ENCODE peak calls at places on chromosomes 4 and X, in ten cellular contexts. One of them, this sample, is unnamed.

GRCh38 chrX:129773649-129774458 is 5.9 kb upstream of the SASH3 start:
- DNase-seq in NCI-H2029: no peak
- DNase-seq in Kasumi-1: no peak
- DNase-seq in A172: no peak
- DNase-seq in lung microvascular endothelial cell: no peak
- DNase-seq in WERI-Rb-1: no peak
- DNase-seq in CD8-positive, alpha-beta T cell: no peak
- DNase-seq in GM23338: no peak
- DNase-seq in posterior cingulate gyrus: no peak
- DNase-seq in NB4: peak
- DNase-seq in this sample: no peak

GRCh38 chr4:102665527-102665926 is 95.2 kb downstream of the MANBA start:
- DNase-seq in NCI-H2029: no peak
- DNase-seq in CD8-positive, alpha-beta T cell: no peak
- DNase-seq in GM23338: no peak
- DNase-seq in WERI-Rb-1: no peak
- DNase-seq in NB4: no peak
- DNase-seq in posterior cingulate gyrus: no peak
- DNase-seq in A172: no peak
- DNase-seq in lung microvascular endothelial cell: no peak
- DNase-seq in Kasumi-1: no peak
- DNase-seq in this sample: no peak

GRCh38 chrX:67543818-67544217 is at the start of gene AR:
- DNase-seq in lung microvascular endothelial cell: peak
- DNase-seq in Kasumi-1: peak
- DNase-seq in A172: peak
- DNase-seq in NB4: no peak
- DNase-seq in WERI-Rb-1: no peak
- DNase-seq in posterior cingulate gyrus: peak
- DNase-seq in GM23338: peak
- DNase-seq in NCI-H2029: no peak
- DNase-seq in CD8-positive, alpha-beta T cell: no peak
- DNase-seq in this sample: no peak

GRCh38 chr4:7425591-7426468 is 8.9 kb downstream of the PSAPL1 start:
- DNase-seq in NB4: no peak
- DNase-seq in WERI-Rb-1: peak
- DNase-seq in posterior cingulate gyrus: no peak
- DNase-seq in CD8-positive, alpha-beta T cell: no peak
- DNase-seq in NCI-H2029: no peak
- DNase-seq in GM23338: no peak
- DNase-seq in A172: no peak
- DNase-seq in lung microvascular endothelial cell: no peak
- DNase-seq in Kasumi-1: no peak
- DNase-seq in this sample: no peak

GRCh38 chr4:156662921-156663320 is 308.7 kb downstream of the PDGFC start:
- DNase-seq in A172: no peak
- DNase-seq in posterior cingulate gyrus: no peak
- DNase-seq in lung microvascular endothelial cell: no peak
- DNase-seq in GM23338: no peak
- DNase-seq in Kasumi-1: no peak
- DNase-seq in NB4: no peak
- DNase-seq in WERI-Rb-1: no peak
- DNase-seq in NCI-H2029: no peak
- DNase-seq in CD8-positive, alpha-beta T cell: no peak
- DNase-seq in this sample: no peak

GRCh38 chr4:66252291-66252690 is 582.0 kb upstream of the EPHA5 start:
- DNase-seq in lung microvascular endothelial cell: peak
- DNase-seq in Kasumi-1: peak
- DNase-seq in WERI-Rb-1: no peak
- DNase-seq in A172: no peak
- DNase-seq in NCI-H2029: no peak
- DNase-seq in posterior cingulate gyrus: no peak
- DNase-seq in NB4: no peak
- DNase-seq in CD8-positive, alpha-beta T cell: no peak
- DNase-seq in GM23338: no peak
- DNase-seq in this sample: no peak

GRCh38 chr4:8571702-8572685 is 8.2 kb upstream of the GPR78 start:
- DNase-seq in posterior cingulate gyrus: no peak
- DNase-seq in lung microvascular endothelial cell: no peak
- DNase-seq in Kasumi-1: no peak
- DNase-seq in NB4: no peak
- DNase-seq in A172: peak
- DNase-seq in CD8-positive, alpha-beta T cell: no peak
- DNase-seq in GM23338: no peak
- DNase-seq in WERI-Rb-1: no peak
- DNase-seq in NCI-H2029: no peak
- DNase-seq in this sample: no peak

GRCh38 chr4:86939123-86939522 is 4.3 kb downstream of the AFF1 start:
- DNase-seq in WERI-Rb-1: no peak
- DNase-seq in NCI-H2029: no peak
- DNase-seq in GM23338: no peak
- DNase-seq in A172: no peak
- DNase-seq in NB4: peak
- DNase-seq in Kasumi-1: peak
- DNase-seq in CD8-positive, alpha-beta T cell: no peak
- DNase-seq in posterior cingulate gyrus: no peak
- DNase-seq in lung microvascular endothelial cell: no peak
- DNase-seq in this sample: no peak

GRCh38 chrX:22246620-22247019 is 26.1 kb upstream of the CBLL2 start:
- DNase-seq in CD8-positive, alpha-beta T cell: no peak
- DNase-seq in NCI-H2029: no peak
- DNase-seq in Kasumi-1: no peak
- DNase-seq in A172: peak
- DNase-seq in NB4: no peak
- DNase-seq in posterior cingulate gyrus: no peak
- DNase-seq in lung microvascular endothelial cell: no peak
- DNase-seq in WERI-Rb-1: no peak
- DNase-seq in GM23338: no peak
- DNase-seq in this sample: no peak

GRCh38 chrX:68718443-68718820 is 71.0 kb downstream of the STARD8 start:
- DNase-seq in posterior cingulate gyrus: no peak
- DNase-seq in NCI-H2029: no peak
- DNase-seq in Kasumi-1: no peak
- DNase-seq in A172: no peak
- DNase-seq in GM23338: no peak
- DNase-seq in lung microvascular endothelial cell: no peak
- DNase-seq in NB4: no peak
- DNase-seq in CD8-positive, alpha-beta T cell: no peak
- DNase-seq in WERI-Rb-1: no peak
- DNase-seq in this sample: no peak

GRCh38 chr4:144504853-144505252 is 141.1 kb upstream of the HHIP start:
- DNase-seq in NCI-H2029: no peak
- DNase-seq in lung microvascular endothelial cell: no peak
- DNase-seq in Kasumi-1: no peak
- DNase-seq in CD8-positive, alpha-beta T cell: no peak
- DNase-seq in NB4: no peak
- DNase-seq in A172: no peak
- DNase-seq in posterior cingulate gyrus: no peak
- DNase-seq in GM23338: no peak
- DNase-seq in WERI-Rb-1: no peak
- DNase-seq in this sample: no peak

GRCh38 chr4:124745988-124746801 is 33.7 kb upstream of the ANKRD50 start:
- DNase-seq in NB4: no peak
- DNase-seq in Kasumi-1: no peak
- DNase-seq in lung microvascular endothelial cell: peak
- DNase-seq in CD8-positive, alpha-beta T cell: no peak
- DNase-seq in GM23338: no peak
- DNase-seq in A172: no peak
- DNase-seq in WERI-Rb-1: no peak
- DNase-seq in NCI-H2029: no peak
- DNase-seq in posterior cingulate gyrus: no peak
- DNase-seq in this sample: no peak

GRCh38 chr4:40247350-40247749 is 50.5 kb downstream of the RHOH start:
- DNase-seq in Kasumi-1: no peak
- DNase-seq in CD8-positive, alpha-beta T cell: peak
- DNase-seq in NCI-H2029: no peak
- DNase-seq in lung microvascular endothelial cell: no peak
- DNase-seq in posterior cingulate gyrus: no peak
- DNase-seq in A172: no peak
- DNase-seq in GM23338: no peak
- DNase-seq in WERI-Rb-1: no peak
- DNase-seq in NB4: peak
- DNase-seq in this sample: no peak

GRCh38 chr4:138222041-138222440 is 20.1 kb downstream of the SLC7A11 start:
- DNase-seq in CD8-positive, alpha-beta T cell: no peak
- DNase-seq in NB4: no peak
- DNase-seq in lung microvascular endothelial cell: peak
- DNase-seq in WERI-Rb-1: peak
- DNase-seq in Kasumi-1: no peak
- DNase-seq in posterior cingulate gyrus: no peak
- DNase-seq in GM23338: no peak
- DNase-seq in NCI-H2029: no peak
- DNase-seq in A172: peak
- DNase-seq in this sample: no peak

GRCh38 chrX:3697701-3698279 is 15.7 kb downstream of the PRKX start:
- DNase-seq in Kasumi-1: no peak
- DNase-seq in WERI-Rb-1: no peak
- DNase-seq in lung microvascular endothelial cell: peak
- DNase-seq in GM23338: no peak
- DNase-seq in CD8-positive, alpha-beta T cell: no peak
- DNase-seq in A172: peak
- DNase-seq in NB4: no peak
- DNase-seq in posterior cingulate gyrus: peak
- DNase-seq in NCI-H2029: no peak
- DNase-seq in this sample: no peak

GRCh38 chr4:41012308-41012707 is 202.0 kb downstream of the APBB2 start:
- DNase-seq in posterior cingulate gyrus: no peak
- DNase-seq in A172: no peak
- DNase-seq in WERI-Rb-1: no peak
- DNase-seq in lung microvascular endothelial cell: no peak
- DNase-seq in NB4: no peak
- DNase-seq in NCI-H2029: no peak
- DNase-seq in CD8-positive, alpha-beta T cell: no peak
- DNase-seq in GM23338: no peak
- DNase-seq in Kasumi-1: no peak
- DNase-seq in this sample: no peak

GRCh38 chrX:131895002-131895401 is 128.1 kb upstream of the STK26 start:
- DNase-seq in A172: peak
- DNase-seq in WERI-Rb-1: no peak
- DNase-seq in NCI-H2029: no peak
- DNase-seq in CD8-positive, alpha-beta T cell: no peak
- DNase-seq in lung microvascular endothelial cell: no peak
- DNase-seq in GM23338: no peak
- DNase-seq in Kasumi-1: no peak
- DNase-seq in posterior cingulate gyrus: no peak
- DNase-seq in NB4: peak
- DNase-seq in this sample: no peak

GRCh38 chrX:39855748-39856129 is 242.0 kb downstream of the BCOR start:
- DNase-seq in NB4: peak
- DNase-seq in posterior cingulate gyrus: no peak
- DNase-seq in GM23338: peak
- DNase-seq in NCI-H2029: peak
- DNase-seq in Kasumi-1: peak
- DNase-seq in WERI-Rb-1: peak
- DNase-seq in CD8-positive, alpha-beta T cell: peak
- DNase-seq in lung microvascular endothelial cell: peak
- DNase-seq in A172: peak
- DNase-seq in this sample: peak

GRCh38 chr4:181679754-181680153 is 563.4 kb upstream of the TENM3 start:
- DNase-seq in posterior cingulate gyrus: no peak
- DNase-seq in NB4: no peak
- DNase-seq in A172: no peak
- DNase-seq in CD8-positive, alpha-beta T cell: no peak
- DNase-seq in GM23338: no peak
- DNase-seq in Kasumi-1: no peak
- DNase-seq in WERI-Rb-1: no peak
- DNase-seq in NCI-H2029: no peak
- DNase-seq in lung microvascular endothelial cell: no peak
- DNase-seq in this sample: no peak

GRCh38 chrX:130174051-130174704 is 2.4 kb downstream of the RAB33A start:
- DNase-seq in NB4: peak
- DNase-seq in GM23338: no peak
- DNase-seq in A172: peak
- DNase-seq in WERI-Rb-1: no peak
- DNase-seq in Kasumi-1: no peak
- DNase-seq in posterior cingulate gyrus: no peak
- DNase-seq in NCI-H2029: no peak
- DNase-seq in lung microvascular endothelial cell: peak
- DNase-seq in CD8-positive, alpha-beta T cell: no peak
- DNase-seq in this sample: no peak